ENCODE peak calls at places on chromosome 15, in nine cellular contexts. Y is HL-60, V is SK-N-SH, F is spleen, N is stomach, Q is GM23338, I is transverse colon, B is upper lobe of left lung, X is GM12891. M is an unnamed sample.

GRCh38 chr15:83435202-83435601 is 11.9 kb upstream of the SH3GL3 start:
- DNase-seq in Y (no peak), V (no peak), F (no peak), N (no peak), Q (no peak), I (no peak), B (no peak), X (no peak), M (no peak)

GRCh38 chr15:41983221-41983620 is 10.9 kb upstream of the EHD4 start:
- DNase-seq in Y (no peak), V (no peak), F (no peak), N (no peak), Q (peak), I (no peak), B (peak), X (no peak), M (peak)

GRCh38 chr15:90932660-90932991 is 277 bp upstream of the HDDC3 start:
- DNase-seq in Y (no peak), V (no peak), F (no peak), N (no peak), Q (no peak), I (no peak), B (no peak), X (no peak), M (no peak)

GRCh38 chr15:31457631-31458526 is 131.2 kb downstream of the KLF13 start:
- DNase-seq in Y (no peak), V (no peak), F (peak), N (peak), Q (no peak), I (no peak), B (no peak), X (no peak), M (no peak)

GRCh38 chr15:45143946-45144345 is 14.2 kb downstream of the DUOX1 start:
- DNase-seq in Y (no peak), V (no peak), F (no peak), N (no peak), Q (no peak), I (no peak), B (no peak), X (no peak), M (no peak)

GRCh38 chr15:31483924-31484368 is 157.3 kb downstream of the KLF13 start:
- DNase-seq in Y (no peak), V (no peak), F (peak), N (peak), Q (peak), I (no peak), B (peak), X (peak), M (no peak)

GRCh38 chr15:92714457-92715401 is 59.2 kb upstream of the FAM174B start:
- DNase-seq in Y (peak), V (peak), F (peak), N (peak), Q (peak), I (peak), B (peak), X (peak), M (peak)

GRCh38 chr15:41856716-41857115 is 18.1 kb downstream of the PLA2G4B start:
- DNase-seq in Y (no peak), V (no peak), F (no peak), N (no peak), Q (no peak), I (no peak), B (peak), X (no peak), M (no peak)

GRCh38 chr15:101318810-101319200 is 23.8 kb upstream of the SNRPA1 start:
- DNase-seq in Y (no peak), V (peak), F (no peak), N (no peak), Q (peak), I (no peak), B (no peak), X (no peak), M (no peak)

GRCh38 chr15:66863382-66864085 is 161.5 kb downstream of the SMAD6 start:
- DNase-seq in Y (no peak), V (no peak), F (peak), N (no peak), Q (no peak), I (peak), B (no peak), X (no peak), M (peak)

GRCh38 chr15:72249138-72249825 is 18.3 kb upstream of the PKM start:
- DNase-seq in Y (no peak), V (no peak), F (no peak), N (no peak), Q (no peak), I (no peak), B (no peak), X (no peak), M (no peak)

GRCh38 chr15:68999091-68999490 is 15.4 kb upstream of the NOX5 start:
- DNase-seq in Y (no peak), V (no peak), F (no peak), N (no peak), Q (no peak), I (no peak), B (no peak), X (no peak), M (no peak)

GRCh38 chr15:89030311-89030710 is 57.9 kb upstream of the ABHD2 start:
- DNase-seq in Y (no peak), V (no peak), F (no peak), N (no peak), Q (no peak), I (no peak), B (no peak), X (no peak), M (no peak)

GRCh38 chr15:78049691-78050440 is 27.6 kb downstream of the TBC1D2B start:
- DNase-seq in Y (peak), V (no peak), F (peak), N (no peak), Q (no peak), I (no peak), B (no peak), X (peak), M (no peak)

GRCh38 chr15:26177816-26178215 is 314.7 kb upstream of the ATP10A start:
- DNase-seq in Y (no peak), V (no peak), F (no peak), N (no peak), Q (no peak), I (no peak), B (peak), X (no peak), M (no peak)

GRCh38 chr15:66389859-66390382 is 3.2 kb downstream of the MAP2K1 start:
- DNase-seq in Y (no peak), V (no peak), F (no peak), N (no peak), Q (no peak), I (no peak), B (no peak), X (no peak), M (no peak)

GRCh38 chr15:47066386-47066785 is 650.9 kb upstream of the SEMA6D start:
- DNase-seq in Y (no peak), V (no peak), F (no peak), N (no peak), Q (no peak), I (no peak), B (no peak), X (no peak), M (no peak)

GRCh38 chr15:68360716-68361115 is 71.2 kb downstream of the ITGA11 start:
- DNase-seq in Y (no peak), V (no peak), F (no peak), N (no peak), Q (no peak), I (no peak), B (no peak), X (no peak), M (no peak)

GRCh38 chr15:75114796-75115195 is 86.9 kb upstream of the C15orf39 start:
- DNase-seq in Y (no peak), V (no peak), F (no peak), N (no peak), Q (no peak), I (no peak), B (no peak), X (no peak), M (no peak)

GRCh38 chr15:48282186-48282585 is 49.0 kb upstream of the DUT start:
- DNase-seq in Y (no peak), V (no peak), F (no peak), N (no peak), Q (no peak), I (no peak), B (no peak), X (no peak), M (no peak)

GRCh38 chr15:40323239-40323952 is at the start of gene INAFM2:
- DNase-seq in Y (peak), V (peak), F (peak), N (peak), Q (peak), I (peak), B (peak), X (peak), M (peak)

GRCh38 chr15:40414816-40415215 is 9.2 kb downstream of the IVD start:
- DNase-seq in Y (no peak), V (no peak), F (peak), N (no peak), Q (no peak), I (no peak), B (peak), X (no peak), M (no peak)

GRCh38 chr15:87817553-87817952 is 439.0 kb downstream of the NTRK3 start:
- DNase-seq in Y (no peak), V (no peak), F (no peak), N (no peak), Q (no peak), I (no peak), B (no peak), X (no peak), M (no peak)

GRCh38 chr15:68559342-68560310 is 19.2 kb upstream of the CORO2B start:
- DNase-seq in Y (peak), V (peak), F (peak), N (peak), Q (peak), I (peak), B (peak), X (peak), M (peak)

GRCh38 chr15:42143866-42144625 is 12.4 kb downstream of the PLA2G4F start:
- DNase-seq in Y (no peak), V (no peak), F (peak), N (no peak), Q (no peak), I (no peak), B (peak), X (no peak), M (peak)

GRCh38 chr15:80803580-80804525 is 24.7 kb downstream of the CEMIP start:
- DNase-seq in Y (no peak), V (no peak), F (no peak), N (no peak), Q (no peak), I (no peak), B (no peak), X (no peak), M (no peak)

GRCh38 chr15:66700412-66700801 is 1.6 kb upstream of the SMAD6 start:
- DNase-seq in Y (no peak), V (no peak), F (no peak), N (no peak), Q (no peak), I (no peak), B (no peak), X (no peak), M (no peak)

DNA sequence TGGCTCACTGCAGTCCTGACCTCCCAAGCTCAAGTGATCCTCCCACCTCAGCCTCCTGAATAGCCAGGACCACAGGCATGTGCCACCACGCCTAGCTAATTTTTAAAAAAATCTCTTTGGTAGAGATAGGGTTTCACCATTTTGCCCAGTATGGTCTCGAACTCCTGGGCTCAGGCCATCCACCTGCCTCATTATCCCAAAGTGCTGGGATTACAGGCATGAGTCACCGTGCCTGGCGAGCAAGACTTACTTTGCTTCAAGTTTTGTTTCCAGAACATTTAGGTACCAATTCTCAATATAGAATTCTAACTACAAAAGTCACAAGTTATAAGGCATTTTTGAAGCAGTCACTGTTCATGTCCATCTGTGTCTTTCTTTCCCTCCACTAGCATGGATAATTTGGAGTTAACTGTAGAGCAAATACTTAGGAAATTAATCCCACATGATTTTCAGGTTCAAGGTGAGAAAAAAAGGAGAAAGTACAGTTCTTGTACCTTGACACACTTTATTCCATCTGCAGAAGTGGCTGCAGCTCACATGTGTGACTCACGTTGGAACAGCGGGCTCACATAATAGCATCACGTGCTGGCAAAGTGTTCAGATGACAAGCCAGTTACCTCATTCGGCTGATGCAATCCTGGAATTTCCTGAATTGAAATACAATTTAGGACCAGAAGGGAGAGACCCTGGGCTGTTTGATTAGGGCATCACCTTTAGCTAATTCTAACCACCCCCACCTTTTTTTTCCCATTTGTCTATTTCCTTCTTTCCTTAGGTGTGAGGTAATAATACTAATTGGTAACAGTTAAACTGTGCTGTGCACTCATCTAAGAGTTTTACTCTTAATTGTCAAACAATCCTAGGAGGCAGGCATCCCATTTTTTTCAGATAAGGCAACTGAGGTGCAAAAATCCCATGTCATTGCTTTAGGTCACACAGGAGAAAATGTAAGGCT is 46.9 kb upstream of the NEDD4 start:
- DNase-seq in Y (peak), V (no peak), F (no peak), N (peak), Q (peak), I (peak), B (no peak), X (no peak), M (no peak)
- TF ChIP-seq POLR2AphosphoS5 in Y (no peak), V (peak), F (no peak), N (peak), Q (no peak), I (peak), B (peak), X (no peak), M (peak)

GRCh38 chr15:73981761-73982222 is 10.3 kb downstream of the STOML1 start:
- DNase-seq in Y (no peak), V (no peak), F (no peak), N (no peak), Q (no peak), I (no peak), B (no peak), X (no peak), M (no peak)
- TF ChIP-seq POLR2AphosphoS5 in Y (no peak), V (no peak), F (no peak), N (no peak), Q (no peak), I (no peak), B (peak), X (no peak), M (no peak)

DNA sequence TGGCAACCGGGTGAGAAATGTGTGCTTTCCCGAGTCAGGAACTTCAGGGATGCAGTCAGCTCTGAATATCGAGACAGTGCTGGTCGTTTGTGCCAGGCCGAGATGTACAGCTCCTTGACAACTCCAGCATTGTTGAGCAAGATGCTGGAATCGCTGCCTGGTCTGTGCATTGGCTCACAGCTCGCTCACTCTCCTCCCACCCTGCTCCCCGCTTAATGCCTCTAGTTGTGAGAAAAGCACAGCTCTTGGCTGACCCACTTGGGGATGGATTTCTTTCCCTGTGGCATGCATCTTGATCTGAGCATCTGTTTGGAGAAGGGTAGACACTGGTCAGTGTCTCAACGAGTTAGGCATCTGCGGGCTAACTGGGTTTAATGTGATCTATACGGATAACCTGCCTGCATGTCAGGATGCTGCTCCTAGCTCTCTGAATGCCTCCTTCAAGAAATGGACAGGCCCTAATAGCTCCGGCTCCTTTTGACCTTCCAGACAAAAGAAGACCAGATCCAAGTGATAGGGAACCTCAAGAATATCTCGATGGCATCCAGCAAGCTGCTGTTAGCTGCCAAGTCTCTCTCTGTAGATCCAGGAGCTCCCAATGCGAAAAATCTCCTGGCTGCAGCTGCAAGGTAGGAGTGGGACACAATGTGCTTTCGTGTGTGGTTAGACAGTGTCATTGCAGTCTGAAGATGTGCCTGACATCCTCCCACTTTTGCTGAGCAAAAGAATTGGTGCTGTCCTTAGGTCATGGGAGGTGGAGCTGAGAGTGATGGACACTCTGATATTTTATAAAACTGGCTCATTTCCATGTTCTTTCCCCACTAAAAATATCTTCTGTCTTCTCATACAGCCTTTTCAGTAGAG is 302.2 kb upstream of the TPM1 start:
- DNase-seq in Y (no peak), V (peak), F (no peak), N (no peak), Q (no peak), I (no peak), B (no peak), X (no peak), M (no peak)
- TF ChIP-seq POLR2AphosphoS5 in Y (no peak), V (peak), F (no peak), N (no peak), Q (no peak), I (no peak), B (no peak), X (no peak), M (no peak)

DNA sequence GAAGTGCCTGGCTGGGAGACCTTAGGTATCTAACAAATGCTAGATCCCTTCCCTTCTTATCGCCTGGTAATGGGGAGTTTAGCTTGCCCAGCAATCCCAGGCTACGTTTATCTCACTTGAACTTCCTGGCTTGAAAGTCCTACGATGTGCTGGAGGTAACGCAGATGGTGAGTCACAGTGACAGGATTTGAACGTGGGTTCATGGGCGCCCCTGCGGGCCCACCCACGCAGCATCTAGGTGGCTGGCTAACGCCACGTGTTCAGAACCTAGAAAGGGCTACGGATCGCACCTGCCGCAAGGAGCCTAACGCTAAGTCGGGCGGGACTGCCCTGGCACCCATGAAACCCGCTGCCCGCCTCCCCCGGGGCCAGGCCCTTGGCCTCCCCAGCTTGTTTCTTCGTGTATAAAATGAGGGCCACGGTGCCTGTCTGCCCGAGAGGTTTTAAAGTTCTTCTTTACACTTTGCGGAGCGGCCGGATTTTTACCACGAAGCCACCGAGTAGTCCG is 600 bp upstream of the USP3 start:
- DNase-seq in Y (peak), V (peak), F (peak), N (peak), Q (peak), I (peak), B (no peak), X (no peak), M (peak)
- TF ChIP-seq POLR2AphosphoS5 in Y (no peak), V (no peak), F (no peak), N (no peak), Q (no peak), I (no peak), B (no peak), X (peak), M (no peak)

GRCh38 chr15:35727627-35728026 is 181.7 kb upstream of the DPH6 start:
- DNase-seq in Y (no peak), V (no peak), F (no peak), N (no peak), Q (no peak), I (no peak), B (no peak), X (no peak), M (no peak)
- TF ChIP-seq POLR2AphosphoS5 in Y (no peak), V (no peak), F (no peak), N (no peak), Q (no peak), I (no peak), B (no peak), X (no peak), M (no peak)

GRCh38 chr15:60006203-60006782 is 2.2 kb downstream of the FOXB1 start:
- DNase-seq in Y (no peak), V (peak), F (peak), N (no peak), Q (peak), I (peak), B (peak), X (no peak), M (no peak)
- TF ChIP-seq POLR2AphosphoS5 in Y (no peak), V (no peak), F (peak), N (no peak), Q (no peak), I (no peak), B (peak), X (no peak), M (no peak)

GRCh38 chr15:76198456-76199105 is 112.7 kb downstream of the ETFA start:
- DNase-seq in Y (no peak), V (no peak), F (peak), N (no peak), Q (no peak), I (no peak), B (no peak), X (no peak), M (no peak)

GRCh38 chr15:76195506-76196285 is 115.6 kb downstream of the ETFA start:
- DNase-seq in Y (no peak), V (no peak), F (peak), N (no peak), Q (no peak), I (no peak), B (no peak), X (no peak), M (no peak)

GRCh38 chr15:76197703-76198455 is 113.4 kb downstream of the ETFA start:
- DNase-seq in Y (no peak), V (no peak), F (peak), N (peak), Q (no peak), I (peak), B (no peak), X (no peak), M (no peak)

GRCh38 chr15:76196949-76197315 is 114.3 kb downstream of the ETFA start:
- DNase-seq in Y (no peak), V (peak), F (peak), N (no peak), Q (no peak), I (peak), B (no peak), X (no peak), M (peak)

GRCh38 chr15:76196286-76196948 is 114.9 kb downstream of the ETFA start:
- DNase-seq in Y (peak), V (peak), F (peak), N (peak), Q (no peak), I (peak), B (no peak), X (no peak), M (peak)
- TF ChIP-seq POLR2AphosphoS5 in Y (no peak), V (peak), F (peak), N (peak), Q (no peak), I (peak), B (no peak), X (no peak), M (no peak)

DNA sequence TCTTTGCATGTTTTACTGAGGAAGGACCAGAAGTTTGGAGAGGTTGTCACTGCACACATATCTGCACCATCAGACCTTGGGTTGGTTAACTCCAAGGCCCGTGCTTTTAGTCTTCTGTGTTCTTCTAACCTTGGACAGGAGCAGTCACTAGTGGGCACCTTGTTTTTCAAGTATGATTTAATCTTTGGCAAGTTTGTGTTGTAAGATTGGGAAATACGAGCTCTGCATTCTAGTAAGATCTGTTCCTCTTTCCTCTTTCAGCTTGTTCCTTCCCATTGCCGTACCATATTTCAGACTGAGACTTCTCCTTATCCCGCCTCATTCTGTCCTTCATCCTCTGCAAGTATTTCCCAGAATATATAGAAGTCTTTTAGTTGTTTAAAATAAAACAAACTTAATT is 5.1 kb downstream of the TMOD2 start:
- DNase-seq in Y (peak), V (no peak), F (no peak), N (no peak), Q (no peak), I (no peak), B (no peak), X (no peak), M (no peak)
- TF ChIP-seq POLR2AphosphoS5 in Y (no peak), V (no peak), F (no peak), N (no peak), Q (no peak), I (no peak), B (no peak), X (no peak), M (no peak)